ENCODE peak calls at places on chromosomes 11 and 22, in five cellular contexts. H, J, D, Y and R are unnamed samples.

GRCh38 chr11:31045335-31045734 is 324.2 kb downstream of the DCDC1 start:
- DNase-seq in D (no peak), Y (no peak), H (no peak), J (no peak), R (no peak)

GRCh38 chr11:44767421-44767820 is 40.7 kb downstream of the TSPAN18 start:
- DNase-seq in J (no peak), H (no peak), Y (no peak), D (no peak), R (no peak)

GRCh38 chr22:32535531-32536190 is 61.0 kb downstream of the FBXO7 start:
- DNase-seq in D (no peak), J (no peak), H (no peak), Y (no peak), R (no peak)

GRCh38 chr11:109062445-109062844 is 359.5 kb upstream of the C11orf87 start:
- DNase-seq in J (no peak), D (no peak), H (no peak), Y (no peak), R (no peak)

GRCh38 chr11:70421123-70421522 is 22.8 kb downstream of the CTTN start:
- DNase-seq in H (no peak), Y (no peak), D (no peak), J (no peak), R (no peak)

GRCh38 chr22:46001426-46002106 is 24.6 kb upstream of the WNT7B start:
- DNase-seq in Y (no peak), H (no peak), D (no peak), J (no peak), R (peak)

GRCh38 chr11:3174387-3174786 is 9.3 kb upstream of the OSBPL5 start:
- DNase-seq in D (no peak), J (no peak), Y (no peak), H (no peak), R (no peak)

GRCh38 chr11:111344032-111344431 is 35.0 kb downstream of the POU2AF1 start:
- DNase-seq in J (peak), Y (no peak), D (no peak), H (no peak), R (peak)

GRCh38 chr11:110086892-110087309 is 6.3 kb upstream of the ZC3H12C start:
- DNase-seq in Y (no peak), H (no peak), D (no peak), J (peak), R (no peak)

GRCh38 chr22:41284465-41284864 is 1.5 kb downstream of the RANGAP1 start:
- DNase-seq in D (no peak), H (no peak), J (no peak), Y (no peak), R (no peak)

GRCh38 chr11:134761926-134762247 is 349.8 kb upstream of the B3GAT1 start:
- DNase-seq in H (peak), Y (no peak), J (no peak), D (no peak), R (no peak)

GRCh38 chr11:61362542-61362875 is 335 bp downstream of the TMEM138 start:
- DNase-seq in Y (no peak), D (peak), J (no peak), H (no peak), R (no peak)

GRCh38 chr22:25514436-25514835 is 50.0 kb upstream of the GRK3 start:
- DNase-seq in J (no peak), D (no peak), Y (no peak), H (no peak), R (no peak)

GRCh38 chr11:17439316-17439782 is 37.3 kb downstream of the ABCC8 start:
- DNase-seq in D (no peak), H (no peak), Y (no peak), J (no peak), R (no peak)

GRCh38 chr22:16601437-16602223 is 9.0 kb upstream of the CCT8L2 start:
- DNase-seq in H (peak), Y (no peak), J (no peak), D (peak), R (no peak)

GRCh38 chr11:18618341-18619025 is 15.7 kb downstream of the SPTY2D1 start:
- DNase-seq in H (no peak), Y (no peak), D (no peak), J (no peak), R (no peak)

GRCh38 chr11:2816941-2817421 is 68.6 kb downstream of the CDKN1C start:
- DNase-seq in H (peak), Y (no peak), J (peak), D (no peak), R (peak)

GRCh38 chr11:72680624-72681158 is 6.5 kb upstream of the PDE2A start:
- DNase-seq in H (no peak), Y (no peak), J (no peak), D (no peak), R (no peak)

GRCh38 chr11:113242767-113243397 is 71.5 kb upstream of the TTC12 start:
- DNase-seq in D (no peak), J (no peak), H (no peak), Y (no peak), R (no peak)

GRCh38 chr11:72026029-72026428 is 27.3 kb downstream of the IL18BP start:
- DNase-seq in J (no peak), Y (no peak), D (no peak), H (no peak), R (no peak)

GRCh38 chr11:130995266-130995665 is 79.0 kb upstream of the SNX19 start:
- DNase-seq in Y (no peak), J (no peak), D (no peak), H (no peak), R (no peak)

GRCh38 chr11:75518771-75519653 is 6.7 kb downstream of the GDPD5 start:
- DNase-seq in D (no peak), H (no peak), J (no peak), Y (no peak), R (no peak)

GRCh38 chr22:27687984-27688545 is 113.5 kb downstream of the MN1 start:
- DNase-seq in D (no peak), J (no peak), H (no peak), Y (no peak), R (no peak)

GRCh38 chr22:17767236-17768065 is 6.8 kb downstream of the BID start:
- DNase-seq in D (no peak), Y (no peak), J (no peak), H (no peak), R (no peak)

GRCh38 chr11:5242933-5243844 is 6.5 kb downstream of the HBG1 start:
- DNase-seq in H (no peak), J (no peak), Y (no peak), D (peak), R (no peak)

GRCh38 chr11:64153831-64154230 is 12.1 kb downstream of the MACROD1 start:
- DNase-seq in J (no peak), Y (no peak), D (no peak), H (no peak), R (no peak)

GRCh38 chr11:122085264-122085663 is 30.8 kb downstream of the BLID start:
- DNase-seq in D (no peak), Y (no peak), H (no peak), J (no peak), R (no peak)

GRCh38 chr22:37229805-37230672 is 14.0 kb downstream of the RAC2 start:
- DNase-seq in D (peak), Y (no peak), J (peak), H (no peak), R (no peak)

GRCh38 chr11:695332-695605 is 247 bp upstream of the DEAF1 start:
- DNase-seq in Y (no peak), H (no peak), D (no peak), J (no peak), R (no peak)

GRCh38 chr11:126484266-126484665 is 128.8 kb downstream of the ST3GAL4 start:
- DNase-seq in J (no peak), H (no peak), D (no peak), Y (no peak), R (no peak)

GRCh38 chr11:75677275-75677674 is 8.4 kb upstream of the MAP6 start:
- DNase-seq in H (no peak), J (no peak), D (no peak), Y (no peak), R (no peak)

GRCh38 chr11:2266586-2267305 is 3.6 kb downstream of the ASCL2 start:
- DNase-seq in D (no peak), H (peak), J (no peak), Y (no peak), R (no peak)

GRCh38 chr11:14974021-14974698 is 2.0 kb upstream of the CALCA start:
- DNase-seq in D (no peak), Y (no peak), J (no peak), H (peak), R (no peak)

GRCh38 chr11:120424185-120424969 is 87.2 kb upstream of the GRIK4 start:
- DNase-seq in H (no peak), Y (no peak), D (no peak), J (no peak), R (no peak)

GRCh38 chr11:128549256-128549944 is 38.0 kb downstream of the ETS1 start:
- DNase-seq in D (no peak), H (peak), Y (no peak), J (peak), R (peak)

GRCh38 chr11:128550261-128550821 is 37.0 kb downstream of the ETS1 start:
- DNase-seq in D (no peak), Y (no peak), H (no peak), J (no peak), R (no peak)

GRCh38 chr11:128547946-128548654 is 39.3 kb downstream of the ETS1 start:
- DNase-seq in J (no peak), Y (no peak), H (no peak), D (no peak), R (no peak)

GRCh38 chr11:128550967-128551522 is 36.3 kb downstream of the ETS1 start:
- DNase-seq in D (no peak), Y (no peak), H (no peak), J (no peak), R (peak)

DNA sequence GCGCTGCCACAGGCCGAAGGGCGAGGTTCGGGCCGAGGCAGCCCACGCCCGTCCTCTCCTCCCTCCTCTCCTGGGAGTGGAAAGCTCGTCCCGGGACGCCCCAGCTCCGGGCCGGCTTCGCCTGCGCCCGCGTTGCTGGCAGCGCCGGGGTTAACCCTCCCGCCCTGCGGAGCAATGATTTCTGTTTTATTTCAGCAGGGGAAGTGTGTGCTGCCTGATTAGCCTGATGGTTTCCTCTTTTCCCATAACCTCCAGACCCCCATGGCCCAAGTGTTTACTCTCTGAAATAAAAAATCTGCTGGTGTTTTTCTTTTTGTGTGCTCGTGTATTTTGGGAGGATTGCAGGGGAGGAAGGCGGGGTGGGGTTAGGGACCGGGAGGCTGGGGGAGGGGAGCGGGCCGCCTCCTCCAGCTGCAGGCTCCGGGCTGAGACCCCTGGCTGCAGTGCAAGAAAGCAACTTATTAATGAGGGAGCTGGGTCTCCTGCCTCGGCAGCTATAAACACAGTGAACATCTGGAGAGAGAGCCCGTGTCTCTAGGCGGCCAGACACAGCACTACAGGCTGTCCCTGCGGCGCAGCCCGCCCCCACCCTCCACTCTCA is 38.6 kb downstream of the ETS1 start:
- DNase-seq in H (peak), D (no peak), Y (no peak), J (peak), R (peak)
- TF ChIP-seq EP300 in H (peak), D (no peak), Y (no peak), J (no peak), R (no peak)

DNA sequence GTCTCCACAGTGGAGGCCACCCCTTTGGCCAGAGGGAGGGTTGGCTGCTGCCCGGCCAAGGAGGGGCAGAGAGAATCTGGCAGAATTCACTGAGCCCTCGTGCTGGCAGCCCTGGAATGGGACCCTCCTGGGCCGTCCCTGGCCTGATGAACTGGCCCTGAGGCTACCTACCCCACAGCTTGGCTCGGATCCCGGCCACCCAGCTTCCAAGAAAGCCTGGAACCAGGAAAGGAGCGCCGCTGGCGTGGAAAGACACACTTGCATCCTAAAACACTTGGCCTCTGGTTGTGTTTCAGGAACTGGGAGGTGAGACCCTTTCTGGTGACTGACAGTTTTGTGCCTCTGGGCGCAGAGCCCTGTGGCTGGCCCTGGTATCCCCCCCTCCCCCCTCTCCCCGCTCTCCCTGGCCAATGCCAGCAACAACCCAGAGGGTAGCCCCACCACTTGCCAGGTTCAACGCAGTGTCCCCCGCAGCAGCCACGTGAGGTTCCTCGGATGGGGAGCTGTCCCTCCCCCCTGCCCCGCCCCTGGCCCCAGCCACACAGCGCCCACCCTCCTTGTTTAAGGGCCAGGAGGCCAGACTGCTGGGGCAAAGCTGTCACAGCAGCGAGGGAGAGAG is 693 bp downstream of the NFAM1 start:
- DNase-seq in Y (no peak), J (no peak), H (no peak), D (no peak), R (peak)
- H3K4me3 ChIP-seq in Y (peak), J (no peak), H (peak), D (no peak), R (peak)

GRCh38 chr11:68117896-68118470 is 3.2 kb downstream of the CHKA start:
- DNase-seq in Y (no peak), H (no peak), D (no peak), J (no peak), R (peak)

GRCh38 chr11:68121067-68121899 is at the start of gene CHKA:
- DNase-seq in D (peak), J (peak), H (peak), Y (peak), R (peak)

GRCh38 chr11:68122936-68123539 is 1.9 kb upstream of the CHKA start:
- DNase-seq in D (no peak), Y (no peak), H (peak), J (peak), R (no peak)

GRCh38 chr11:68118753-68119448 is 2.3 kb downstream of the CHKA start:
- DNase-seq in D (peak), H (no peak), Y (no peak), J (peak), R (peak)

GRCh38 chr11:68120212-68121066 is 749 bp downstream of the CHKA start:
- DNase-seq in D (peak), H (peak), Y (no peak), J (peak), R (peak)
- TF ChIP-seq POLR2AphosphoS5 in D (no peak), H (no peak), Y (no peak), J (no peak), R (no peak)

DNA sequence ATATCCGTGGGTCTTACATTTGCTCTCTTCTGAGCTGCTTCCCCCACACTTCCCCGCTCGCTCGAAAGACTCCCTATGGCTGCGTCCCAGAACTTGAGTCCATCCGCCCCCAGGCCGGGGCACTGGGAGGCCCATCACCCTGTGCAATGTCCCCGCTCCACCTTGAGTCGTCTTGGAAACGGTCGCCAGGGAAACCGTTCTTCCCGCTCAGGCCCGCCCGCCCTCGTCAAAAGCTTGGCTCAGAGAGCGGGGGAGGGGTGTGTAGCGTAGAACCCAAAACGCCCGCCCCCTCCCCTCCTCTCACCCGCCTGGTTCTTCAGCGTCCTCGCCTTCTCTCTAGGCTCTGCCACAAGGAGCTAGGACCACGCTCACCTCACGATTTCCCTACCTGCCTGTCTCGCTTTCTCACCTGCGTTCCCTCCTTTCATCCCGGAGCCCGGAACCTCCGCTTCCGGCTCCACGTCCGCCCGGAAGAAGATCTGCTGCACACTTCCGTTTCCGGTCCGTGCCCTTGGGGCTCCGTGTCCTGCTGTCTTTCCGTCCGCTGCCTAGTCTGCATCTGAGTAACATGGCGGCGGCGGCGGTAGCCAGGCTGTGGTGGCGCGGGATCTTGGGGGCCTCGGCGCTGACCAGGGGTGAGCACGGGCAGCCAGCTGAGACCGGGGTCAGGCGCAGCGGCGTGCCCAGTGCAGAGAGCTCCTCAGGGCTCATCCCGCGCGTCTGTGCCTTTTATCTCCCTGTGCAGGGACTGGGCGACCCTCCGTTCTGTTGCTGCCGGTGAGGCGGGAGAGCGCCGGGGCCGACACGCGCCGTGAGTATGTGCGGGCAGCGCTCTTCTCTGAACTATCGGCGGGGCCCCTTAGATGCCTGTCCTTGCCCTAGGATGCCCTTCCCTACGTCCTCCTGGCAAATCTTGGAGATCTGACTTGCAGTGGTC is at the start of the genes KBTBD4 and NDUFS3:
- DNase-seq in J (peak), D (peak), Y (peak), H (peak), R (peak)
- TF ChIP-seq EP300 in J (no peak), D (peak), Y (peak), H (peak), R (no peak)

GRCh38 chr11:12673924-12674570 is at the start of gene TEAD1:
- DNase-seq in Y (peak), H (peak), J (peak), D (peak), R (peak)

GRCh38 chr11:12674936-12675696 is 895 bp downstream of the TEAD1 start:
- DNase-seq in J (no peak), D (peak), H (peak), Y (no peak), R (peak)

GRCh38 chr11:12675951-12676711 is 1.9 kb downstream of the TEAD1 start:
- DNase-seq in H (no peak), J (no peak), D (no peak), Y (no peak), R (peak)

GRCh38 chr11:12673601-12673923 is 659 bp upstream of the TEAD1 start:
- DNase-seq in J (no peak), H (no peak), Y (no peak), D (no peak), R (no peak)

DNA sequence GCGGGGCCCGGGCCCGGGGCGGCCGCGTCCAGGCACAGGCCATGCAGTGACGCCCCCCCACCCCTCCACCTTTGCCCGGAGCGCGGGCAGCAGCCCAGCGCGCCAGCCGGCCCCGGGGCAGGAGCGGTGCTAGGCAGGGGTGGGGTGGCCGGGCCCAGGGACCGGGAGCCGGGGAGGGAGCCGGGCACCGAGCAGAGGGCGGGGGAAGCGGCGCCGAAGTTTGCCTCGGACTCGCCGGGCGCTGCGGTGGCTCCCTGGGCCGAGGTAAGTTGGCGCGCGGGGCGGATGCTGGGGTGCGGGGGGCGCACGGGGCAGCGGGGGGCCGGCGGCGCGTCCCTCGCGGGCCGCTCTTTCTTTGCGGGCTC is 332 bp downstream of the TEAD1 start:
- DNase-seq in J (peak), H (no peak), D (peak), Y (no peak), R (peak)
- H3K4me3 ChIP-seq in J (peak), H (peak), D (peak), Y (peak), R (peak)

DNA sequence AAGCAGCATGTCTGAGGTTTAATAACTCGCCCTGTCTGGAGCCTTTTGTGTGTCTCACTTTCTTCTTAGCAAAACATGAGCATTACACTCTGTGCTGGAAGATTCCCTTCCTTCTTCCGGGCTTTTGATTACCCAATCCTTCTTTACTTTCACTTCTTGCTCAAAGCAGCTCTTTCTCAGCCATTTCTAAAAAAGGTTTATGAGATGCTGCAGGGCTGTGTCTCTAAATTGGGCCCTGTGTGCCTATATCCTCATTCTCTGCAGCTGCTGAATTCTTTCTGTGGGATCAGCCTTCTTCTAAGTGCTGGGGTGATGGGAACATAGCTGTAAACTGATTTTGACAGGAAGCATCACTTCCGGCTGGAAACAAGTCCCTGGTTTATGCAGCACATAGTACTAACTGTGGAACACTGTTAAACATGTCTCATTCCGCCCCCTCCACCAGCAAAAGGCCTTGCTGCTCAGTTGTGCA is 71.8 kb downstream of the PIWIL4 start:
- DNase-seq in Y (no peak), J (no peak), H (no peak), D (no peak), R (no peak)
- TF ChIP-seq POLR2AphosphoS5 in Y (no peak), J (no peak), H (no peak), D (no peak), R (no peak)

GRCh38 chr11:69135420-69136363 is 20.0 kb upstream of the SMIM38 start:
- DNase-seq in H (no peak), Y (no peak), J (no peak), D (no peak), R (no peak)
- TF ChIP-seq EP300 in H (no peak), Y (no peak), J (no peak), D (no peak), R (no peak)